ENCODE peak calls at places on chromosomes 3 and 15, in five cellular contexts. One of them, this sample, is unnamed.

GRCh38 chr15:56468271-56468912 is 3.5 kb upstream of the MNS1 start:
- DNase-seq in aorta: no peak
- DNase-seq in GM19239: no peak
- DNase-seq in MV-4-11: peak
- DNase-seq in ovary: no peak
- DNase-seq in this sample: no peak

GRCh38 chr15:69718916-69719315 is 266.3 kb downstream of the RPLP1 start:
- DNase-seq in aorta: no peak
- DNase-seq in GM19239: no peak
- DNase-seq in MV-4-11: peak
- DNase-seq in ovary: no peak
- DNase-seq in this sample: no peak

GRCh38 chr3:40308725-40309438 is 625 bp upstream of the EIF1B start:
- DNase-seq in aorta: no peak
- DNase-seq in GM19239: no peak
- DNase-seq in MV-4-11: no peak
- DNase-seq in ovary: no peak
- DNase-seq in this sample: no peak

GRCh38 chr15:64029111-64029510 is 17.2 kb downstream of the DAPK2 start:
- DNase-seq in aorta: no peak
- DNase-seq in GM19239: no peak
- DNase-seq in MV-4-11: no peak
- DNase-seq in ovary: no peak
- DNase-seq in this sample: no peak

GRCh38 chr3:149095487-149095886 is 9.2 kb upstream of the HLTF start:
- DNase-seq in aorta: no peak
- DNase-seq in GM19239: no peak
- DNase-seq in MV-4-11: peak
- DNase-seq in ovary: no peak
- DNase-seq in this sample: no peak

GRCh38 chr15:84982301-84982920 is 755 bp downstream of the PDE8A start:
- DNase-seq in aorta: peak
- DNase-seq in GM19239: no peak
- DNase-seq in MV-4-11: no peak
- DNase-seq in ovary: peak
- DNase-seq in this sample: peak

GRCh38 chr3:33886015-33886414 is 87.6 kb downstream of the PDCD6IP start:
- DNase-seq in aorta: no peak
- DNase-seq in GM19239: no peak
- DNase-seq in MV-4-11: no peak
- DNase-seq in ovary: no peak
- DNase-seq in this sample: no peak

GRCh38 chr15:60460931-60461330 is 18.0 kb downstream of the ICE2 start:
- DNase-seq in aorta: no peak
- DNase-seq in GM19239: no peak
- DNase-seq in MV-4-11: no peak
- DNase-seq in ovary: no peak
- DNase-seq in this sample: no peak

GRCh38 chr3:125189378-125190165 is 23.0 kb downstream of the SLC12A8 start:
- DNase-seq in aorta: no peak
- DNase-seq in GM19239: no peak
- DNase-seq in MV-4-11: no peak
- DNase-seq in ovary: no peak
- DNase-seq in this sample: no peak

GRCh38 chr3:53790470-53790869 is 55.7 kb downstream of the CHDH start:
- DNase-seq in aorta: peak
- DNase-seq in GM19239: no peak
- DNase-seq in MV-4-11: no peak
- DNase-seq in ovary: no peak
- DNase-seq in this sample: no peak

GRCh38 chr15:81107889-81108288 is 26.2 kb upstream of the CFAP161 start:
- DNase-seq in aorta: no peak
- DNase-seq in GM19239: no peak
- DNase-seq in MV-4-11: peak
- DNase-seq in ovary: no peak
- DNase-seq in this sample: no peak

This sample was measured in sigmoid colon.